ENCODE peak calls at places on chromosomes 16 and 17, in six cellular contexts. A is AG10803, F is hepatocyte, B is stomach, I is IMR-90, D is AG09309. S is an unnamed sample.

GRCh38 chr17:79388556-79389295 is 222.1 kb downstream of the RBFOX3 start:
- DNase-seq in A (peak), F (peak), B (peak), I (peak), D (no peak), S (no peak)

GRCh38 chr17:42118545-42118944 is 2.6 kb downstream of the KAT2A start:
- DNase-seq in A (no peak), F (no peak), B (peak), I (peak), D (no peak), S (no peak)

GRCh38 chr16:31201511-31202401 is 804 bp downstream of the PYCARD start:
- DNase-seq in A (no peak), F (peak), B (peak), I (no peak), D (no peak), S (no peak)

GRCh38 chr17:31122746-31123145 is 28.0 kb downstream of the NF1 start:
- DNase-seq in A (no peak), F (no peak), B (no peak), I (no peak), D (no peak), S (no peak)

GRCh38 chr17:61144876-61145564 is 254.6 kb upstream of the TBX2 start:
- DNase-seq in A (no peak), F (peak), B (no peak), I (no peak), D (no peak), S (no peak)

GRCh38 chr17:70820276-70820675 is 650.9 kb downstream of the KCNJ2 start:
- DNase-seq in A (peak), F (no peak), B (no peak), I (peak), D (no peak), S (no peak)

GRCh38 chr17:31918701-31919128 is 17.2 kb upstream of the UTP6 start:
- DNase-seq in A (no peak), F (no peak), B (no peak), I (peak), D (no peak), S (no peak)

GRCh38 chr17:72456026-72456569 is 335.3 kb downstream of the SOX9 start:
- DNase-seq in A (peak), F (peak), B (peak), I (peak), D (no peak), S (no peak)

GRCh38 chr16:13957197-13958078 is 37.5 kb downstream of the ERCC4 start:
- DNase-seq in A (peak), F (peak), B (peak), I (peak), D (peak), S (peak)

GRCh38 chr17:65055708-65056638 is 567 bp downstream of the GNA13 start:
- DNase-seq in A (peak), F (peak), B (peak), I (peak), D (no peak), S (peak)

GRCh38 chr17:82283208-82283749 is 9.8 kb upstream of the CSNK1D start:
- DNase-seq in A (peak), F (no peak), B (no peak), I (peak), D (no peak), S (no peak)

GRCh38 chr16:9060225-9060624 is 31.2 kb upstream of the HAPSTR1 start:
- DNase-seq in A (no peak), F (no peak), B (no peak), I (no peak), D (no peak), S (no peak)

GRCh38 chr17:76383645-76384221 is 676 bp upstream of the SPHK1 start:
- DNase-seq in A (peak), F (peak), B (peak), I (peak), D (no peak), S (no peak)

GRCh38 chr17:14038206-14038605 is 31.1 kb upstream of the COX10 start:
- DNase-seq in A (peak), F (no peak), B (no peak), I (peak), D (peak), S (no peak)

GRCh38 chr16:87263418-87264052 is 53.7 kb downstream of the C16orf95 start:
- DNase-seq in A (peak), F (no peak), B (peak), I (no peak), D (no peak), S (no peak)

GRCh38 chr17:42767512-42767911 is 5.7 kb upstream of the VPS25 start:
- DNase-seq in A (no peak), F (no peak), B (no peak), I (no peak), D (no peak), S (no peak)

GRCh38 chr16:68592466-68593337 is 52.4 kb upstream of the CDH3 start:
- DNase-seq in A (no peak), F (no peak), B (no peak), I (no peak), D (no peak), S (no peak)

GRCh38 chr17:64398330-64398729 is 7.7 kb upstream of the PECAM1 start:
- DNase-seq in A (no peak), F (no peak), B (no peak), I (no peak), D (no peak), S (no peak)

GRCh38 chr16:926715-927114 is 44.1 kb downstream of the LMF1 start:
- DNase-seq in A (no peak), F (no peak), B (no peak), I (no peak), D (no peak), S (no peak)

GRCh38 chr16:62829084-62829483 is 792.8 kb upstream of the CDH8 start:
- DNase-seq in A (no peak), F (no peak), B (no peak), I (no peak), D (no peak), S (no peak)

GRCh38 chr16:47779201-47780016 is 318.3 kb downstream of the PHKB start:
- DNase-seq in A (peak), F (no peak), B (no peak), I (peak), D (no peak), S (no peak)

GRCh38 chr16:25371342-25371741 is 113.7 kb upstream of the ZKSCAN2 start:
- DNase-seq in A (no peak), F (no peak), B (no peak), I (no peak), D (no peak), S (no peak)

GRCh38 chr16:20937736-20938135 is 37.2 kb downstream of the LYRM1 start:
- DNase-seq in A (no peak), F (peak), B (no peak), I (no peak), D (no peak), S (no peak)

GRCh38 chr16:68422396-68422964 is 25.8 kb downstream of the SMPD3 start:
- DNase-seq in A (no peak), F (no peak), B (no peak), I (no peak), D (no peak), S (no peak)

GRCh38 chr17:20225162-20226115 is 216.3 kb downstream of the SPECC1 start:
- DNase-seq in A (no peak), F (no peak), B (no peak), I (no peak), D (no peak), S (no peak)

GRCh38 chr17:44827863-44828262 is 2.2 kb downstream of the GJC1 start:
- DNase-seq in A (peak), F (no peak), B (no peak), I (no peak), D (no peak), S (no peak)

GRCh38 chr17:47096343-47096742 is 92.8 kb downstream of the CDC27 start:
- DNase-seq in A (no peak), F (no peak), B (no peak), I (no peak), D (no peak), S (no peak)

GRCh38 chr16:78460428-78460827 is 361.0 kb downstream of the WWOX start:
- DNase-seq in A (no peak), F (peak), B (no peak), I (no peak), D (no peak), S (no peak)

GRCh38 chr17:77727216-77727615 is 231.3 kb upstream of the TNRC6C start:
- DNase-seq in A (no peak), F (no peak), B (no peak), I (no peak), D (no peak), S (no peak)

GRCh38 chr17:72635034-72635654 is 457.3 kb downstream of the SLC39A11 start:
- DNase-seq in A (no peak), F (no peak), B (no peak), I (no peak), D (no peak), S (no peak)

GRCh38 chr16:87188104-87188503 is 129.1 kb downstream of the C16orf95 start:
- DNase-seq in A (no peak), F (no peak), B (no peak), I (no peak), D (no peak), S (no peak)

DNA sequence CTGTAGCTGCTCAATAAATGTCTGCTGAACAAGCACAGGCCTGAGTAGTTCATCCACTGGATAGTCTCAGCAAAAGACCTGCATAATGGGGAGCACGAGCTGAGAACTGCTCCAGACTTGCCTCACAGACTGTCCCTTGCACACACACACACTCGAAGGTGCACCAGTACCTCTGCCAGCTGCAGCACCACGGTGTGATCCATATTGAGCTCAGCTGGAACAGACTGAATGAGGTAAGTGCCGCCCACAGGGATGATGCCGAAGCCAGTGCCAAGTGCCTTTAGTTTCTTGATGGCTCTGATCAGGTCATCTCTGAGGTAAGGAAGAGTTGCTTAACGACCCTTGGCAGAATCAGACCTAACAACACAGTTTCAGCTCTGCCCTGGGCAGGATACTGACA is 11.6 kb downstream of the SNF8 start:
- DNase-seq in A (no peak), F (no peak), B (no peak), I (no peak), D (no peak), S (no peak)
- TF ChIP-seq CTCF in A (no peak), F (no peak), B (no peak), I (no peak), D (no peak), S (no peak)

GRCh38 chr17:7382901-7383300 is 2.0 kb downstream of the TNK1 start:
- DNase-seq in A (no peak), F (no peak), B (no peak), I (no peak), D (no peak), S (no peak)

GRCh38 chr17:7380855-7381683 is at the start of gene TNK1:
- DNase-seq in A (no peak), F (peak), B (peak), I (no peak), D (no peak), S (no peak)

GRCh38 chr17:7383371-7383741 is 2.5 kb downstream of the TNK1 start:
- DNase-seq in A (no peak), F (no peak), B (no peak), I (no peak), D (no peak), S (no peak)

GRCh38 chr17:7383742-7384488 is 3.0 kb downstream of the TNK1 start:
- DNase-seq in A (no peak), F (peak), B (peak), I (peak), D (no peak), S (no peak)

DNA sequence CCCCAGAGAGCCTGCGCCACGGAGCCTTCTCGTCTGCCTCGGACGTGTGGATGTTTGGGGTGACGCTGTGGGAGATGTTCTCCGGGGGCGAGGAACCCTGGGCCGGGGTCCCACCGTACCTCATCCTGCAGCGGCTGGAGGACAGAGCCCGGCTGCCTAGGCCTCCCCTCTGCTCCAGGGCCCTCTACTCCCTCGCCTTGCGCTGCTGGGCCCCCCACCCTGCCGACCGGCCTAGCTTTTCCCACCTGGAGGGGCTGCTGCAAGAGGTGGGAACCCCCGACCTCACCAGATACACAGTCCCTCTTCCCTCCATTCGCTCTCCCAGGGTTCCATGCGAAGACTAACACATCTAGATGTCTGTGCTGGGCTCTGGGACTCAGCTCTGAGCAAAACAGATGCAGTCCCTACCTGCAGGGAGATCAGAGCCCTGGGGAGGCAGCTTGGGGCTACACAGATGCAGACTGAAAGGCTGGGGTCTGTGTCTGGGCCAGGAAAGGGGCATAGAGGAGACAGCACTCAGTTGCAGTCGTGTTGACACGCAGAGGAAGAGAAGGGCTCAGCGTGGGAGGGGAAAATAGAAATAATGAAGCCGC is 3.7 kb downstream of the TNK1 start:
- DNase-seq in A (no peak), F (no peak), B (no peak), I (no peak), D (no peak), S (no peak)
- H3K4me3 ChIP-seq in A (no peak), F (no peak), B (peak), I (no peak), D (no peak), S (no peak)

GRCh38 chr17:74373838-74374606 is 6.7 kb downstream of the GPR142 start:
- DNase-seq in A (no peak), F (peak), B (peak), I (no peak), D (no peak), S (no peak)

GRCh38 chr17:74369665-74370490 is 2.6 kb downstream of the GPR142 start:
- DNase-seq in A (no peak), F (no peak), B (no peak), I (no peak), D (no peak), S (no peak)

GRCh38 chr17:74372426-74372825 is 5.1 kb downstream of the GPR142 start:
- DNase-seq in A (no peak), F (no peak), B (no peak), I (no peak), D (no peak), S (no peak)

GRCh38 chr17:74369221-74369620 is 1.9 kb downstream of the GPR142 start:
- DNase-seq in A (no peak), F (no peak), B (peak), I (no peak), D (no peak), S (no peak)

DNA sequence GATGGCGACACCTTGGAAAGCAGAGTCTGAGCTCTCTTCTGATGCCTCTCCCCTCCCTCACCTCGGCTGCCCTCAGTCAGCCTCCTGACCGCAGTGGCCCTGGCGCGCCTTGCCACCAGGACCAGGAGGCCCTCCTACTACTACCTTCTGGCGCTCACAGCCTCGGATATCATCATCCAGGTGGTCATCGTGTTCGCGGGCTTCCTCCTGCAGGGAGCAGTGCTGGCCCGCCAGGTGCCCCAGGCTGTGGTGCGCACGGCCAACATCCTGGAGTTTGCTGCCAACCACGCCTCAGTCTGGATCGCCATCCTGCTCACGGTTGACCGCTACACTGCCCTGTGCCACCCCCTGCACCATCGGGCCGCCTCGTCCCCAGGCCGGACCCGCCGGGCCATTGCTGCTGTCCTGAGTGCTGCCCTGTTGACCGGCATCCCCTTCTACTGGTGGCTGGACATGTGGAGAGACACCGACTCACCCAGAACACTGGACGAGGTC is 4.4 kb downstream of the GPR142 start:
- DNase-seq in A (no peak), F (no peak), B (no peak), I (no peak), D (no peak), S (no peak)
- TF ChIP-seq CTCF in A (no peak), F (no peak), B (no peak), I (no peak), D (no peak), S (no peak)

DNA sequence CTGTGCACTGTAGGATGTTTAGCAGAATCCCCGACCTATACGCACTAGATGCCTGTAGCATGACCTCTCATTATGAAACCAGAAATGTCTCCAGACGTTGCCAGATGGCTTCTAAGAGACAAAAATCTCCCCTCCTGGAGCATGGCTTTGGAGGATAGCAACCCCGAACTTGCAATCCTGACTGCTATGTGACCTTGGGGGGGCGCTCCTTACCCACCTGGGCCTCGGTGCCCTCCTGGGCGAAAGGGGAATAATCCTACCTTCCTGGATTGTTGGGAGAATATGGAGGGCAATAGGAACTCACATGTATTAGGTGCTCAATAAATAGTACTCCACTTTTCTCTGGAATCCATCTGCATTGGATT is 8.1 kb downstream of the MRM1 start:
- DNase-seq in A (no peak), F (no peak), B (no peak), I (no peak), D (no peak), S (no peak)
- H3K4me3 ChIP-seq in A (no peak), F (no peak), B (no peak), I (no peak), D (no peak), S (no peak)

GRCh38 chr16:56950881-56951771 is 10.6 kb upstream of the CETP start:
- DNase-seq in A (peak), F (peak), B (peak), I (peak), D (no peak), S (no peak)
- TF ChIP-seq CTCF in A (peak), F (peak), B (peak), I (peak), D (peak), S (peak)

GRCh38 chr16:89040861-89041570 is 52.6 kb upstream of the ACSF3 start:
- DNase-seq in A (no peak), F (no peak), B (no peak), I (no peak), D (no peak), S (no peak)
- H3K4me3 ChIP-seq in A (no peak), F (no peak), B (no peak), I (no peak), D (no peak), S (no peak)

DNA sequence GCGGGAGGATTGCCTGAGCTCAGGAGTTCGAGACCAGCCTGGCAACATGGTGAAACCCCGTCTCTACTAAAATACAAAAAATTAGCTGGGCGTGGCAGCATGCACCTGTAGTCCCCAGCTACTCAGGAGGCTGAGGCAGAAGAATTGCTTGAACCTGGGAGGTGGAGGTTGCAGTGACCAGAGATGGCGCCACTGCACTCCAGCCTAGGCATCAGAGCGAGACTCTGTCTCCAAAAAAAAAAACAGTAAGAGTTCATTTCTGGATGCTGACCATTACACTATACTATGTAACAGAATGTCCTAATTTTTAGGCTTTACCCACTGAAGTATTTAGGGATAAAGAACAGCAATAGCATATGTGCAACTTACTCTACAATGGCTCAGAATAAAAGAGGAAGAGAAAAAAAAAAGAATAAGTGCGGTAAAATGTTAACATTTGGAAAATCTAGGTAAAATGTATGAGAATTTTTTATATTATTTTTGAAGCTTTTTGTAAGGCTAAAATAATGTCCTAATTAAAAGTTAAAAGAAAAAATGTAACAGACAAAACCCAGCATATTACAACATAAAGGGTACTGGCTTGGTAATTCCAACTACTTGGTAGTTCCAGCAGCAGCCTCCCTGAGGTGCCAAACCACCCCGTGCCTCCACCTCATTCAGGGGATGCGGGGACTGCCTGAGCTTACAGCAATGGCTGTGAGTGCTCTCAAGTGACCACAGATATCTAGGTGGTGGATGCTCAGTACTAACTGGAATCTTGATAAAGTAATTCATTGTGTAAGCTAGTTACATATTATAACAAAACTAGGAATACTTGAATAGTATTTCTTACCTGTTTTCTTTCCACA is 10.9 kb downstream of the COPS3 start:
- DNase-seq in A (no peak), F (no peak), B (no peak), I (no peak), D (no peak), S (no peak)
- TF ChIP-seq CTCF in A (peak), F (peak), B (no peak), I (no peak), D (peak), S (peak)

S was measured in LNCaP clone FGC.